ENCODE peak calls at places on chromosomes 13 and 19, in seven cellular contexts. J, I, F, X, R, N and O are unnamed samples.

GRCh38 chr13:40987606-40988280 is 31.4 kb downstream of the ELF1 start:
- DNase-seq in I (no peak), J (no peak), F (no peak), X (no peak), N (no peak), R (no peak), O (no peak)

GRCh38 chr19:13337181-13337580 is 169.1 kb downstream of the CACNA1A start:
- DNase-seq in X (no peak), F (no peak), N (no peak), I (no peak), R (no peak), J (no peak), O (no peak)

GRCh38 chr13:42041684-42042035 is 6.8 kb upstream of the DGKH start:
- DNase-seq in F (peak), X (peak), N (peak), J (peak), R (no peak), I (peak), O (peak)

GRCh38 chr19:51064534-51065220 is at the start of gene KLK13:
- DNase-seq in F (no peak), J (no peak), N (peak), X (no peak), I (no peak), R (no peak), O (no peak)

GRCh38 chr19:5035105-5035761 is 66.3 kb downstream of the KDM4B start:
- DNase-seq in I (no peak), X (no peak), F (no peak), R (no peak), J (no peak), N (no peak), O (no peak)

GRCh38 chr19:10430505-10431253 is 10.3 kb downstream of the PDE4A start:
- DNase-seq in X (no peak), F (peak), R (no peak), I (no peak), N (peak), J (peak), O (no peak)

GRCh38 chr13:99265162-99265822 is 7.1 kb upstream of the GPR18 start:
- DNase-seq in I (no peak), X (no peak), F (no peak), N (no peak), R (peak), J (no peak), O (peak)

GRCh38 chr13:21528616-21529015 is 69.5 kb upstream of the ZDHHC20 start:
- DNase-seq in F (no peak), R (no peak), X (no peak), J (peak), I (peak), N (no peak), O (peak)

GRCh38 chr19:33241530-33242101 is 16.0 kb upstream of the SLC7A10 start:
- DNase-seq in F (no peak), J (no peak), I (no peak), N (no peak), X (no peak), R (peak), O (no peak)

GRCh38 chr13:112643759-112644459 is 45.9 kb upstream of the ATP11A start:
- DNase-seq in X (no peak), N (peak), R (no peak), F (no peak), J (no peak), I (no peak), O (no peak)

GRCh38 chr13:110017379-110017778 is 231.0 kb upstream of the IRS2 start:
- DNase-seq in N (no peak), R (no peak), X (peak), J (peak), I (peak), F (no peak), O (peak)

GRCh38 chr13:24341439-24341838 is 32.1 kb downstream of the C1QTNF9 start:
- DNase-seq in X (no peak), F (no peak), J (peak), R (no peak), N (no peak), I (no peak), O (no peak)

GRCh38 chr19:41894350-41894749 is 11.4 kb downstream of the ARHGEF1 start:
- DNase-seq in J (no peak), F (no peak), N (no peak), X (no peak), I (no peak), R (no peak), O (no peak)

GRCh38 chr19:9934132-9934950 is 2.0 kb downstream of the OLFM2 start:
- DNase-seq in N (peak), R (peak), I (peak), F (peak), X (peak), J (peak), O (peak)

GRCh38 chr13:41460930-41461329 is 3.6 kb downstream of the RGCC start:
- DNase-seq in X (no peak), R (no peak), J (no peak), I (no peak), F (no peak), N (no peak), O (no peak)

GRCh38 chr13:96141032-96141431 is 51.1 kb downstream of the HS6ST3 start:
- DNase-seq in N (no peak), I (peak), X (peak), J (peak), F (no peak), R (no peak), O (no peak)

GRCh38 chr13:79673993-79674377 is 193.0 kb downstream of the NDFIP2 start:
- DNase-seq in I (no peak), J (no peak), N (no peak), F (no peak), X (no peak), R (no peak), O (no peak)

GRCh38 chr19:29881386-29881785 is 60.7 kb upstream of the URI1 start:
- DNase-seq in R (no peak), N (no peak), J (peak), X (no peak), F (no peak), I (peak), O (no peak)

GRCh38 chr13:19604306-19604705 is 29.2 kb upstream of the MPHOSPH8 start:
- DNase-seq in R (no peak), F (no peak), I (no peak), J (no peak), N (no peak), X (no peak), O (no peak)

GRCh38 chr19:33621811-33622504 is at the start of gene CHST8:
- DNase-seq in X (peak), F (no peak), N (no peak), I (peak), J (no peak), R (no peak), O (no peak)

GRCh38 chr13:95392597-95392996 is 91.3 kb upstream of the ABCC4 start:
- DNase-seq in X (no peak), J (no peak), N (no peak), I (no peak), F (no peak), R (no peak), O (no peak)

GRCh38 chr13:114145256-114145655 is 12.8 kb upstream of the RASA3 start:
- DNase-seq in R (peak), F (peak), N (no peak), X (no peak), J (no peak), I (no peak), O (no peak)

GRCh38 chr19:1026189-1027019 is at the start of gene CNN2:
- DNase-seq in F (peak), I (peak), J (peak), N (peak), X (peak), R (peak), O (peak)

GRCh38 chr13:53005631-53006030 is 23.0 kb upstream of the OLFM4 start:
- DNase-seq in X (no peak), I (no peak), R (no peak), N (no peak), F (no peak), J (no peak), O (no peak)

GRCh38 chr13:58025821-58026220 is 394.3 kb downstream of the PCDH17 start:
- DNase-seq in X (no peak), J (no peak), R (no peak), N (no peak), F (no peak), I (peak), O (no peak)

GRCh38 chr13:67077132-67077531 is 153.0 kb downstream of the PCDH9 start:
- DNase-seq in R (no peak), F (no peak), X (no peak), I (no peak), N (no peak), J (no peak), O (no peak)

GRCh38 chr13:59086147-59086546 is 1077.6 kb downstream of the DIAPH3 start:
- DNase-seq in R (no peak), I (peak), J (peak), F (no peak), X (no peak), N (no peak), O (peak)

GRCh38 chr19:4403005-4403761 is 743 bp downstream of the CHAF1A start:
- DNase-seq in F (no peak), I (no peak), X (no peak), R (peak), N (no peak), J (no peak), O (peak)

GRCh38 chr13:46332772-46333171 is 54.3 kb downstream of the RUBCNL start:
- DNase-seq in R (no peak), N (no peak), X (no peak), J (no peak), I (no peak), F (no peak), O (no peak)

GRCh38 chr19:1298235-1298634 is 12.6 kb downstream of the EFNA2 start:
- DNase-seq in N (no peak), I (no peak), R (no peak), X (no peak), J (no peak), F (no peak), O (no peak)

GRCh38 chr19:55080915-55081772 is 5.5 kb downstream of the EPS8L1 start:
- DNase-seq in X (no peak), J (peak), F (no peak), N (peak), R (peak), I (peak), O (peak)

GRCh38 chr19:11064831-11065303 is 24.4 kb upstream of the LDLR start:
- DNase-seq in I (peak), F (no peak), N (no peak), J (peak), R (no peak), X (no peak), O (no peak)

GRCh38 chr19:4369109-4369887 is 25.9 kb downstream of the MPND start:
- DNase-seq in R (peak), X (no peak), J (peak), I (peak), F (peak), N (peak), O (no peak)

GRCh38 chr13:45298206-45298505 is 42.8 kb downstream of the TPT1 start:
- DNase-seq in X (no peak), J (no peak), R (no peak), I (no peak), F (no peak), N (peak), O (no peak)

GRCh38 chr13:102182170-102182569 is 219.7 kb downstream of the FGF14 start:
- DNase-seq in R (no peak), F (no peak), I (no peak), X (no peak), J (no peak), N (no peak), O (no peak)